ENCODE peak calls at places on chromosomes 12 and 14, in ten cellular contexts. H is AML-193, K is neural crest cell, W is NCI-H1694, I is RPMI7951, M is HepG2, V is ACHN, P is HEK293T, A is NT2/D1, C is fibroblast of the aortic adventitia. Z is an unnamed sample.
A peak's percentile ranks its signal among the peaks of the same experiment; 100 is the strongest.

GRCh38 chr12:41983394-41983793 is 161.3 kb downstream of the GXYLT1 start:
- DNase-seq in K (no peak), P (no peak), V (no peak), A (no peak), C (no peak), W (no peak), I (peak; percentile 5), M (no peak), H (no peak), Z (no peak)

GRCh38 chr12:107681836-107682820 is 3.5 kb upstream of the PWP1 start:
- DNase-seq in I (no peak), K (no peak), V (no peak), M (peak; percentile 92), P (no peak), C (no peak), H (no peak), W (no peak), A (no peak), Z (no peak)

GRCh38 chr12:96257550-96258392 is 63.6 kb downstream of the ELK3 start:
- DNase-seq in M (peak; percentile 67), P (no peak), I (no peak), H (no peak), V (no peak), K (no peak), W (peak; percentile 68), A (no peak), C (peak; percentile 42), Z (no peak)

GRCh38 chr12:109092484-109093021 is 719 bp downstream of the ALKBH2 start:
- DNase-seq in V (no peak), P (no peak), I (no peak), M (no peak), K (no peak), A (no peak), W (no peak), H (no peak), C (peak; percentile 10), Z (no peak)

GRCh38 chr12:96571101-96571862 is 81.9 kb downstream of the CFAP54 start:
- DNase-seq in A (no peak), I (no peak), K (no peak), V (no peak), P (no peak), H (no peak), W (no peak), C (no peak), M (no peak), Z (no peak)

GRCh38 chr12:50400104-50400637 is 514 bp upstream of the LARP4 start:
- DNase-seq in I (peak; percentile 47), H (peak; percentile 26), K (no peak), W (no peak), P (no peak), A (no peak), V (no peak), C (no peak), M (no peak), Z (no peak)

GRCh38 chr12:74689071-74689655 is 151.5 kb downstream of the ATXN7L3B start:
- DNase-seq in I (peak; percentile 37), M (peak; percentile 20), K (no peak), C (peak; percentile 81), A (peak; percentile 30), H (peak; percentile 41), P (peak; percentile 10), V (peak; percentile 77), W (peak; percentile 43), Z (peak; percentile 53)

GRCh38 chr14:69037790-69038448 is 58.8 kb upstream of the ACTN1 start:
- DNase-seq in A (no peak), I (peak; percentile 61), W (no peak), H (no peak), M (no peak), P (no peak), K (no peak), C (no peak), V (no peak), Z (no peak)

GRCh38 chr12:40253936-40254335 is 29.1 kb downstream of the LRRK2 start:
- DNase-seq in M (no peak), A (no peak), W (no peak), H (no peak), C (peak; percentile 85), I (no peak), P (no peak), K (no peak), V (no peak), Z (no peak)

GRCh38 chr14:74578479-74578878 is 33.6 kb downstream of the LTBP2 start:
- DNase-seq in C (no peak), I (no peak), V (no peak), A (no peak), M (no peak), W (no peak), K (no peak), H (no peak), P (no peak), Z (no peak)

GRCh38 chr12:46134205-46134811 is 134.5 kb downstream of the SLC38A1 start:
- DNase-seq in A (no peak), M (no peak), C (peak; percentile 17), K (no peak), W (no peak), P (peak; percentile 45), V (no peak), H (no peak), I (no peak), Z (no peak)

GRCh38 chr12:8818526-8818925 is 3.9 kb upstream of the A2ML1 start:
- DNase-seq in V (no peak), A (no peak), W (no peak), M (no peak), C (no peak), H (no peak), P (no peak), K (no peak), I (no peak), Z (no peak)

GRCh38 chr14:64966976-64967375 is 5.2 kb downstream of the RAB15 start:
- DNase-seq in M (no peak), H (no peak), W (no peak), K (no peak), A (no peak), C (no peak), I (no peak), V (no peak), P (no peak), Z (peak; percentile 88)

GRCh38 chr12:92786045-92786444 is 83.3 kb downstream of the PLEKHG7 start:
- DNase-seq in P (no peak), K (no peak), V (no peak), M (no peak), I (no peak), H (no peak), W (no peak), A (no peak), C (peak; percentile 64), Z (no peak)

Z was measured in T47D.